ENCODE peak calls at places on chromosome 22, in six cellular contexts. R is AG09319, V is NCI-H446, H is HFF-Myc, C is brain microvascular endothelial cell, K is BE2C. O is an unnamed sample.

GRCh38 chr22:47202819-47203553 is 440.5 kb downstream of the TBC1D22A start:
- DNase-seq in R (no peak), V (no peak), H (no peak), C (no peak), K (no peak), O (no peak)

GRCh38 chr22:42236848-42237247 is 33.6 kb downstream of the TCF20 start:
- DNase-seq in R (no peak), V (no peak), H (no peak), C (no peak), K (no peak), O (no peak)

GRCh38 chr22:37472418-37473006 is 13.7 kb downstream of the MFNG start:
- DNase-seq in R (no peak), V (no peak), H (no peak), C (no peak), K (peak; percentile 60), O (no peak)

GRCh38 chr22:44330727-44331660 is 18.2 kb upstream of the SHISAL1 start:
- DNase-seq in R (no peak), V (no peak), H (no peak), C (no peak), K (no peak), O (no peak)

GRCh38 chr22:36584666-36585065 is 55.7 kb upstream of the EIF3D start:
- DNase-seq in R (no peak), V (no peak), H (no peak), C (no peak), K (peak; percentile 30), O (no peak)

GRCh38 chr22:19801340-19802000 is 40.9 kb downstream of the TBX1 start:
- DNase-seq in R (peak; percentile 54), V (no peak), H (no peak), C (no peak), K (no peak), O (no peak)

GRCh38 chr22:25039255-25039654 is 86.7 kb downstream of the KIAA1671 start:
- DNase-seq in R (no peak), V (no peak), H (no peak), C (no peak), K (no peak), O (no peak)

GRCh38 chr22:35467788-35468187 is 67.8 kb downstream of the MCM5 start:
- DNase-seq in R (no peak), V (peak; percentile 58), H (no peak), C (no peak), K (peak; percentile 60), O (no peak)

GRCh38 chr22:24165673-24166072 is 15.6 kb upstream of the SUSD2 start:
- DNase-seq in R (no peak), V (no peak), H (no peak), C (no peak), K (no peak), O (no peak)

GRCh38 chr22:43066844-43067385 is 22.3 kb downstream of the TTLL1 start:
- DNase-seq in R (no peak), V (no peak), H (peak; percentile 50), C (peak; percentile 58), K (no peak), O (peak; percentile 42)

GRCh38 chr22:35230839-35231584 is 26.3 kb upstream of the HMGXB4 start:
- DNase-seq in R (no peak), V (peak; percentile 65), H (no peak), C (no peak), K (peak; percentile 49), O (peak; percentile 39)

GRCh38 chr22:48907591-48907990 is 920.1 kb downstream of the BRD1 start:
- DNase-seq in R (no peak), V (no peak), H (no peak), C (no peak), K (no peak), O (no peak)

O was measured in HS-27A.